ENCODE peak calls at places on chromosomes 2 and 18, in eight cellular contexts. One of them, this sample, is unnamed.

GRCh38 chr2:160581448-160581847 is 87.8 kb upstream of the RBMS1 start:
- DNase-seq in immature natural killer cell: no peak
- DNase-seq in left kidney: no peak
- DNase-seq in PC-3: no peak
- DNase-seq in nucleus accumbens: no peak
- DNase-seq in mesendoderm: peak; percentile 73
- DNase-seq in BE2C: no peak
- DNase-seq in cerebellar cortex: no peak
- DNase-seq in this sample: no peak

GRCh38 chr2:180657054-180657453 is 323.4 kb upstream of the UBE2E3 start:
- DNase-seq in PC-3: peak; percentile 90
- DNase-seq in nucleus accumbens: no peak
- DNase-seq in cerebellar cortex: no peak
- DNase-seq in BE2C: no peak
- DNase-seq in immature natural killer cell: no peak
- DNase-seq in mesendoderm: peak; percentile 73
- DNase-seq in left kidney: no peak
- DNase-seq in this sample: peak; percentile 91

GRCh38 chr2:212027681-212028628 is 510.6 kb downstream of the ERBB4 start:
- DNase-seq in BE2C: no peak
- DNase-seq in mesendoderm: no peak
- DNase-seq in left kidney: no peak
- DNase-seq in nucleus accumbens: no peak
- DNase-seq in immature natural killer cell: no peak
- DNase-seq in PC-3: no peak
- DNase-seq in cerebellar cortex: no peak
- DNase-seq in this sample: no peak

GRCh38 chr2:240896394-240896793 is 438 bp upstream of the MAB21L4 start:
- DNase-seq in PC-3: no peak
- DNase-seq in cerebellar cortex: no peak
- DNase-seq in nucleus accumbens: no peak
- DNase-seq in immature natural killer cell: no peak
- DNase-seq in left kidney: no peak
- DNase-seq in mesendoderm: no peak
- DNase-seq in BE2C: no peak
- DNase-seq in this sample: no peak

GRCh38 chr2:241981076-241981700 is 111.7 kb downstream of the RTP5 start:
- DNase-seq in nucleus accumbens: no peak
- DNase-seq in mesendoderm: no peak
- DNase-seq in PC-3: no peak
- DNase-seq in immature natural killer cell: no peak
- DNase-seq in BE2C: no peak
- DNase-seq in cerebellar cortex: no peak
- DNase-seq in left kidney: no peak
- DNase-seq in this sample: no peak

GRCh38 chr18:24801011-24801410 is 340.6 kb downstream of the HRH4 start:
- DNase-seq in mesendoderm: no peak
- DNase-seq in cerebellar cortex: no peak
- DNase-seq in immature natural killer cell: no peak
- DNase-seq in PC-3: no peak
- DNase-seq in BE2C: no peak
- DNase-seq in nucleus accumbens: no peak
- DNase-seq in left kidney: no peak
- DNase-seq in this sample: no peak

GRCh38 chr2:123720760-123721159 is 304.3 kb upstream of the CNTNAP5 start:
- DNase-seq in PC-3: peak; percentile 76
- DNase-seq in BE2C: peak; percentile 16
- DNase-seq in nucleus accumbens: no peak
- DNase-seq in cerebellar cortex: no peak
- DNase-seq in mesendoderm: peak; percentile 19
- DNase-seq in left kidney: no peak
- DNase-seq in immature natural killer cell: no peak
- DNase-seq in this sample: peak; percentile 70

GRCh38 chr2:37802106-37802791 is 122.8 kb upstream of the RMDN2 start:
- DNase-seq in PC-3: peak; percentile 85
- DNase-seq in left kidney: no peak
- DNase-seq in immature natural killer cell: no peak
- DNase-seq in BE2C: no peak
- DNase-seq in cerebellar cortex: no peak
- DNase-seq in mesendoderm: no peak
- DNase-seq in nucleus accumbens: no peak
- DNase-seq in this sample: peak; percentile 90

GRCh38 chr2:203623104-203623503 is 83.3 kb upstream of the CD28 start:
- DNase-seq in nucleus accumbens: no peak
- DNase-seq in PC-3: peak; percentile 38
- DNase-seq in mesendoderm: peak; percentile 65
- DNase-seq in BE2C: no peak
- DNase-seq in cerebellar cortex: no peak
- DNase-seq in immature natural killer cell: no peak
- DNase-seq in left kidney: no peak
- DNase-seq in this sample: peak; percentile 96

GRCh38 chr2:235833971-235834620 is 334.1 kb downstream of the GBX2 start:
- DNase-seq in PC-3: no peak
- DNase-seq in cerebellar cortex: peak; percentile 73
- DNase-seq in immature natural killer cell: no peak
- DNase-seq in BE2C: no peak
- DNase-seq in left kidney: no peak
- DNase-seq in nucleus accumbens: no peak
- DNase-seq in mesendoderm: peak; percentile 33
- DNase-seq in this sample: no peak

This sample was measured in bronchial epithelial cell.